ENCODE peak calls at places on chromosomes 16 and 17, in nine cellular contexts. E is stomach, K is tibial nerve, T is hepatocyte, V is uterus, O is GM06990, I is bronchial epithelial cell, U is lower lobe of right lung, P is A549. A is an unnamed sample.

GRCh38 chr16:21704733-21705132 is 41.0 kb downstream of the OTOA start:
- DNase-seq in P (no peak), I (no peak), V (no peak), U (no peak), O (no peak), K (no peak), E (no peak), T (no peak), A (no peak)

GRCh38 chr16:11205754-11206459 is 50.1 kb downstream of the SOCS1 start:
- DNase-seq in E (peak), O (peak), V (no peak), T (no peak), U (no peak), P (no peak), I (peak), K (no peak), A (no peak)

GRCh38 chr16:77868478-77868877 is 80.1 kb downstream of the VAT1L start:
- DNase-seq in V (no peak), O (peak), I (no peak), K (no peak), T (no peak), U (no peak), P (no peak), E (no peak), A (no peak)

GRCh38 chr16:65500919-65501318 is 379.1 kb upstream of the CDH11 start:
- DNase-seq in P (no peak), E (no peak), T (no peak), U (no peak), I (no peak), V (no peak), K (no peak), O (no peak), A (no peak)

GRCh38 chr17:78684026-78684425 is 98.0 kb downstream of the CYTH1 start:
- DNase-seq in T (no peak), E (no peak), U (no peak), I (no peak), O (no peak), V (no peak), P (no peak), K (no peak), A (no peak)

GRCh38 chr17:68398731-68399637 is 58.3 kb downstream of the WIPI1 start:
- DNase-seq in K (no peak), O (peak), V (peak), E (peak), I (peak), U (peak), T (peak), P (peak), A (peak)

GRCh38 chr17:66115246-66115645 is 76.7 kb downstream of the CEP112 start:
- DNase-seq in T (no peak), O (no peak), U (no peak), E (no peak), P (no peak), V (no peak), K (no peak), I (no peak), A (no peak)

GRCh38 chr17:36728030-36728991 is 126.9 kb downstream of the MRM1 start:
- DNase-seq in P (no peak), K (no peak), I (no peak), U (no peak), V (no peak), T (no peak), O (no peak), E (no peak), A (no peak)

GRCh38 chr16:52436646-52437645 is 110.0 kb downstream of the TOX3 start:
- DNase-seq in I (no peak), P (no peak), T (no peak), K (no peak), O (no peak), E (no peak), V (no peak), U (no peak), A (no peak)

GRCh38 chr17:64506201-64506575 is at the start of gene DDX5:
- DNase-seq in V (peak), K (peak), I (no peak), U (peak), E (peak), P (peak), O (no peak), T (peak), A (peak)

GRCh38 chr17:62933986-62934385 is 32.0 kb upstream of the TANC2 start:
- DNase-seq in U (peak), I (no peak), P (no peak), V (no peak), E (no peak), O (no peak), T (peak), K (no peak), A (no peak)

GRCh38 chr17:69779378-69780214 is 295.4 kb upstream of the KCNJ16 start:
- DNase-seq in V (no peak), T (no peak), P (peak), O (no peak), K (no peak), E (no peak), I (peak), U (no peak), A (no peak)

GRCh38 chr17:48492401-48493298 is 38.2 kb downstream of the HOXB1 start:
- DNase-seq in P (peak), I (no peak), U (peak), K (peak), E (peak), T (peak), V (peak), O (peak), A (no peak)

GRCh38 chr17:17467720-17468119 is 9.1 kb upstream of the MED9 start:
- DNase-seq in O (no peak), K (no peak), U (no peak), E (no peak), P (no peak), I (no peak), T (peak), V (no peak), A (no peak)

GRCh38 chr17:55177159-55177913 is 87.4 kb upstream of the HLF start:
- DNase-seq in P (no peak), T (no peak), K (no peak), E (no peak), V (no peak), O (no peak), I (peak), U (no peak), A (no peak)

GRCh38 chr16:1177053-1177452 is 24.1 kb downstream of the CACNA1H start:
- DNase-seq in I (no peak), E (no peak), K (no peak), O (no peak), U (no peak), V (no peak), T (no peak), P (no peak), A (no peak)

GRCh38 chr17:30345527-30346075 is 11.7 kb upstream of the TMIGD1 start:
- DNase-seq in T (peak), I (peak), U (no peak), K (no peak), O (no peak), V (no peak), E (no peak), P (no peak), A (no peak)

GRCh38 chr16:53502331-53503269 is at the start of gene AKTIP:
- DNase-seq in P (no peak), T (peak), K (no peak), O (no peak), I (peak), V (peak), E (peak), U (peak), A (no peak)

GRCh38 chr17:79027925-79028491 is 4.0 kb downstream of the C1QTNF1 start:
- DNase-seq in E (no peak), K (peak), V (peak), T (no peak), P (no peak), O (no peak), U (no peak), I (no peak), A (no peak)

GRCh38 chr17:48483471-48484131 is 47.2 kb downstream of the HOXB1 start:
- DNase-seq in K (no peak), I (peak), U (no peak), V (no peak), T (peak), O (peak), E (no peak), P (no peak), A (peak)

GRCh38 chr16:4313563-4314531 is 2.0 kb upstream of the GLIS2 start:
- DNase-seq in U (peak), K (no peak), O (peak), V (no peak), P (peak), T (peak), I (no peak), E (peak), A (no peak)

GRCh38 chr17:46212634-46213435 is 19.6 kb upstream of the KANSL1 start:
- DNase-seq in V (peak), U (no peak), T (peak), O (no peak), I (peak), P (peak), E (peak), K (peak), A (peak)

GRCh38 chr17:81037783-81038733 is 3.1 kb downstream of the BAIAP2 start:
- DNase-seq in E (peak), T (no peak), I (no peak), P (no peak), K (no peak), V (no peak), U (no peak), O (no peak), A (no peak)

GRCh38 chr17:44192750-44193149 is 6.0 kb downstream of the TMUB2 start:
- DNase-seq in P (no peak), V (no peak), T (no peak), O (no peak), K (no peak), E (no peak), I (no peak), U (no peak), A (no peak)

GRCh38 chr17:48852251-48852650 is 21.4 kb downstream of the CALCOCO2 start:
- DNase-seq in K (no peak), T (no peak), P (no peak), O (no peak), V (no peak), U (no peak), E (no peak), I (no peak), A (no peak)

GRCh38 chr16:29808219-29808900 is 2.0 kb downstream of the MAZ start:
- DNase-seq in V (peak), E (no peak), I (no peak), U (no peak), O (no peak), P (no peak), T (no peak), K (no peak), A (no peak)

GRCh38 chr17:1742371-1743093 is at the start of gene SERPINF2:
- DNase-seq in I (no peak), E (no peak), K (no peak), T (peak), P (no peak), V (no peak), O (no peak), U (no peak), A (no peak)

GRCh38 chr16:678209-678857 is 1.9 kb upstream of the STUB1 start:
- DNase-seq in V (no peak), T (no peak), U (no peak), I (no peak), E (no peak), P (no peak), K (no peak), O (no peak), A (no peak)

GRCh38 chr17:17766351-17767095 is 70.3 kb downstream of the SREBF1 start:
- DNase-seq in T (no peak), O (peak), E (no peak), U (no peak), V (no peak), P (no peak), I (no peak), K (no peak), A (no peak)

GRCh38 chr16:57041182-57042156 is 50.9 kb upstream of the CPNE2 start:
- DNase-seq in T (no peak), P (no peak), V (no peak), E (peak), U (no peak), O (peak), K (no peak), I (no peak), A (no peak)

GRCh38 chr17:77437747-77438146 is 297.0 kb downstream of the SEC14L1 start:
- DNase-seq in P (no peak), U (no peak), V (no peak), T (no peak), E (no peak), K (no peak), I (no peak), O (no peak), A (no peak)
- H3K4me3 ChIP-seq in P (no peak), U (no peak), V (no peak), T (no peak), E (no peak), K (no peak), I (no peak), O (no peak), A (no peak)

DNA sequence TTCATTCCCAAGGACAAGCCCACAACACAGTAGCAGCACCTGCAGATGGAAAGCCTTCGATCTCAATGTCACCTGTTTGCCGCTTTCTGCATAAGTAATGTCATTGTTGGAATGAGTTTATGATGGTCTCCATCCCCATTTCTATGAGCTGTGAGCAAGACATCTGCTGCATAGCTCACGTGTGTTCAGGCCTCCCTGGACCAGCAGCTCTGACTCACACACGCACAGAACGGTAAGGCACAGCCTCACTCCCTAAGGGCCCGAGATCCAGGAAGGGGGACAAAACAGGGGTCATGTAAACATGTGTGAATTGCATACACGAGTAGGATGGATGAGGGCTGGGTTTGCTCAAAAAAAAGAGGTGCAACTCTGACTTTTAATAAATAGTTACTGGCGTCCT is 223.1 kb downstream of the SOX9 start:
- DNase-seq in I (no peak), O (no peak), U (no peak), E (no peak), P (no peak), K (no peak), T (no peak), V (no peak), A (no peak)
- TF ChIP-seq CTCF in I (no peak), O (no peak), U (no peak), E (no peak), P (no peak), K (no peak), T (no peak), V (no peak), A (no peak)

GRCh38 chr16:13919330-13919682 is 648 bp upstream of the ERCC4 start:
- DNase-seq in K (no peak), U (no peak), O (no peak), E (no peak), I (peak), P (peak), T (peak), V (no peak), A (no peak)

GRCh38 chr16:13920510-13920818 is 510 bp downstream of the ERCC4 start:
- DNase-seq in T (no peak), U (no peak), O (no peak), E (no peak), K (no peak), I (no peak), V (no peak), P (no peak), A (no peak)

GRCh38 chr16:13919683-13920509 is at the start of gene ERCC4:
- DNase-seq in V (peak), O (peak), I (peak), E (peak), U (peak), T (peak), P (peak), K (peak), A (peak)

GRCh38 chr16:13923703-13924298 is 3.8 kb downstream of the ERCC4 start:
- DNase-seq in T (peak), V (no peak), O (peak), E (no peak), U (no peak), P (peak), I (peak), K (no peak), A (no peak)

GRCh38 chr16:13921328-13921727 is 1.4 kb downstream of the ERCC4 start:
- DNase-seq in P (no peak), E (no peak), O (no peak), K (no peak), T (no peak), V (no peak), I (no peak), U (no peak), A (no peak)
- H3K4me3 ChIP-seq in P (no peak), E (no peak), O (no peak), K (no peak), T (no peak), V (no peak), I (no peak), U (no peak), A (peak)

GRCh38 chr17:4147751-4148310 is 4.8 kb downstream of the CYB5D2 start:
- DNase-seq in P (no peak), K (no peak), V (no peak), U (no peak), T (no peak), O (no peak), E (no peak), I (no peak), A (no peak)

GRCh38 chr17:4140125-4140524 is 2.7 kb downstream of the ZZEF1 start:
- DNase-seq in V (no peak), K (no peak), U (no peak), T (no peak), E (no peak), P (no peak), I (no peak), O (no peak), A (no peak)

GRCh38 chr17:4142107-4142900 is 526 bp downstream of the ZZEF1 start:
- DNase-seq in T (peak), V (peak), K (no peak), P (no peak), I (no peak), U (peak), E (peak), O (no peak), A (no peak)

GRCh38 chr17:4144411-4144747 is 1.4 kb downstream of the CYB5D2 start:
- DNase-seq in P (no peak), E (no peak), O (no peak), K (no peak), T (peak), V (no peak), U (no peak), I (no peak), A (no peak)

GRCh38 chr17:4143563-4144410 is 790 bp downstream of the CYB5D2 start:
- DNase-seq in O (peak), T (peak), V (peak), K (peak), P (peak), E (peak), I (peak), U (peak), A (peak)
- TF ChIP-seq CTCF in O (no peak), T (no peak), V (peak), K (peak), P (no peak), E (no peak), I (no peak), U (no peak), A (no peak)

DNA sequence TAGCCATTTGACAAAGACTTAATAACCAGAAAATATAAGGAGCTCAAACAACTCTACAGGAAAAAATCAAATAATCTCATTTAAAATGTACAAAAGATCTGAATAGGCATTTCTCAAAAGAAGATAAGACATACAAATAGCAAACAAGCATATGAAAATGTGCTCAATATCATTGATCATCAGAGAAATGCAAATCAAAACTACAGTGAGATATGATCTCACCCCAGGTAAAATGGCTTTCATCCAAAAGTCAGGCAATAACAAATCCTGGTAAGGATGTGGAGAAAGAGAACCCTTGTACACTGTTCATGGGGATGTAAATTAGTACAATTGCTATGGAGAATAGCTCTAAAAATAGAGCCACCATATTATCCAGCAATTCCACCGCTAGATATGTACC is 43.1 kb downstream of the HSD17B2 start:
- DNase-seq in I (no peak), P (no peak), K (no peak), O (no peak), V (no peak), E (no peak), U (no peak), T (no peak), A (no peak)
- H3K4me3 ChIP-seq in I (no peak), P (no peak), K (no peak), O (no peak), V (no peak), E (no peak), U (no peak), T (no peak), A (no peak)

DNA sequence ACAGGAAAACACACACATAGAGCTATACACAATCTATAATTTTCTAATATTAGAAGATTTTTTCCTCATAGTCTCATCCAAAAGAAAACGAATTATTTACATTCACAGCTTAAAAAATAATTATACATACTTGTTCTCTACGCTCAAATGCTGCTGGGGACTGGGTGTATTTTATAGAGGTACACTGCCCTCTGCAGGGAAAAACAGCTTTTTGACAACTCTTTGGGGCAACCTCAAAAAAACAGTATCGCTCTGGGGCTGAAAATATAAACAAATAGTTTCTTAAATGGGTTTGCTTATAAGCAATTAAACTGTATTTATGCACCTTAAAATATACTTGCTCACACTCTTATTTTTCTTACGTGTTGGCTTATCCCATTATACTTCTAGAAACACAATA is 261.8 kb upstream of the PSMD7 start:
- DNase-seq in T (peak), U (no peak), V (no peak), K (no peak), E (no peak), O (no peak), P (peak), I (peak), A (no peak)
- TF ChIP-seq CTCF in T (peak), U (peak), V (peak), K (no peak), E (no peak), O (peak), P (peak), I (peak), A (no peak)

GRCh38 chr17:82424001-82424862 is 5.8 kb upstream of the OGFOD3 start:
- DNase-seq in O (no peak), E (peak), P (no peak), V (peak), K (peak), I (peak), U (no peak), T (no peak), A (no peak)
- H3K4me3 ChIP-seq in O (no peak), E (no peak), P (no peak), V (no peak), K (no peak), I (no peak), U (no peak), T (no peak), A (no peak)

GRCh38 chr16:86608301-86608747 is 30.0 kb downstream of the FOXL1 start:
- DNase-seq in E (no peak), K (no peak), O (no peak), I (no peak), T (no peak), U (no peak), V (no peak), P (no peak), A (no peak)
- TF ChIP-seq CTCF in E (no peak), K (no peak), O (no peak), I (no peak), T (no peak), U (no peak), V (no peak), P (no peak), A (no peak)

DNA sequence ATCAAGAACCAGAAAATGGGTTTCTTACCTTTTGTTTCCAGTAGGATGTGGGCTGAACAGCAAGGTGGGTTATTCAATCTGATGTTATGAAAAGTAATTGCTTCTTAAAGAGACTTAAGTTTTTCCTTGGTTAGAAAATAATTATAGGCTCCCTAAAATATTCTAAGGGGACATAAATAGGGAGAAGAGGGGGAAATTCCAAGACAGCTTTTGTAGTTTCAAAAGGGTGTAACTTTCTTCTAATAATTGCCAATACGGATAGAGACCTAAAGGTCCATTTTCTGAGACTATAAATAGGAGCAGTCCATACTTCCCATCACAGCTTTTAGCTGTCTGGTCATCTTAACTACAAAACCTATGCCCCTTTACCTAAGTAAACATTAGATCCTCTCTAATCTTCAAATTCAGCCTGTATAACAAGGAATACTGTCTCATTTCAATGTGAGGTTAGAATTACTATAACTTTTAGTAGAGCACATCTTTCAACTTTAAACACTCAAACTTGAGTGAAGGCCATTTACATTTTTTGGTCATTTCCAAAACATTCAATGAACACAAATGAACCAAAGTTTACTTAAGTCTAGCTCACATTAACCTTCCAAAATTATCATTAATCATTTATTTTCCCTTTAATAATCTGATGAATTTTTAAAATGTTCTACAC is 5.5 kb downstream of the SRSF1 start:
- DNase-seq in T (no peak), E (no peak), I (no peak), O (no peak), V (no peak), U (no peak), P (no peak), K (no peak), A (no peak)
- H3K4me3 ChIP-seq in T (no peak), E (no peak), I (no peak), O (no peak), V (no peak), U (no peak), P (no peak), K (no peak), A (no peak)